ENCODE peak calls at places on chromosomes 7 and 10, in four cellular contexts. P, G, F and L are unnamed samples.

GRCh38 chr10:116742367-116743265 is at the start of gene HSPA12A:
- DNase-seq in F (peak; percentile 10), G (peak; percentile 83), P (no peak), L (peak; percentile 87)

GRCh38 chr7:157657741-157658740 is 321.2 kb downstream of the DNAJB6 start:
- DNase-seq in P (no peak), F (no peak), G (no peak), L (no peak)

GRCh38 chr7:39746162-39746782 is 122.9 kb downstream of the RALA start:
- DNase-seq in P (no peak), F (peak; percentile 23), G (peak; percentile 52), L (no peak)

GRCh38 chr7:5408777-5409176 is 14.9 kb downstream of the TNRC18 start:
- DNase-seq in P (no peak), F (no peak), G (peak; percentile 4), L (no peak)

GRCh38 chr10:88966785-88967184 is 14.2 kb upstream of the ACTA2 start:
- DNase-seq in P (no peak), F (no peak), G (no peak), L (no peak)

GRCh38 chr7:133408212-133408611 is 155.3 kb downstream of the EXOC4 start:
- DNase-seq in P (no peak), G (no peak), F (no peak), L (no peak)

GRCh38 chr7:21867816-21868646 is 77.7 kb downstream of the CDCA7L start:
- DNase-seq in G (no peak), P (no peak), F (no peak), L (no peak)

GRCh38 chr10:7258948-7259523 is 151.8 kb downstream of the SFMBT2 start:
- DNase-seq in G (no peak), P (no peak), F (no peak), L (peak; percentile 39)

GRCh38 chr7:12909483-12909882 is 222.1 kb downstream of the ARL4A start:
- DNase-seq in F (no peak), P (no peak), G (no peak), L (no peak)

GRCh38 chr7:43757073-43757720 is 1.3 kb upstream of the BLVRA start:
- DNase-seq in P (no peak), G (no peak), F (no peak), L (no peak)

GRCh38 chr7:43756368-43757072 is 2.0 kb upstream of the BLVRA start:
- DNase-seq in P (no peak), F (no peak), G (no peak), L (no peak)

GRCh38 chr7:43761382-43761781 is 2.9 kb downstream of the BLVRA start:
- DNase-seq in G (no peak), F (no peak), P (no peak), L (no peak)

GRCh38 chr7:43758029-43758860 is at the start of gene BLVRA:
- DNase-seq in G (peak; percentile 98), F (no peak), P (no peak), L (peak; percentile 67)

GRCh38 chr7:43758861-43759683 is 592 bp downstream of the BLVRA start:
- DNase-seq in G (peak; percentile 51), P (no peak), F (no peak), L (peak; percentile 46)
- TF ChIP-seq SPI1 in G (no peak), P (no peak), F (no peak), L (no peak)

GRCh38 chr7:131640686-131641085 is 84.3 kb upstream of the PODXL start:
- DNase-seq in G (no peak), P (no peak), F (no peak), L (no peak)
- TF ChIP-seq POLR2AphosphoS5 in G (no peak), P (no peak), F (no peak), L (no peak)

GRCh38 chr10:8696746-8697145 is 642.3 kb downstream of the GATA3 start:
- DNase-seq in F (no peak), G (no peak), P (no peak), L (no peak)
- TF ChIP-seq SPI1 in F (no peak), G (no peak), P (no peak), L (no peak)

DNA sequence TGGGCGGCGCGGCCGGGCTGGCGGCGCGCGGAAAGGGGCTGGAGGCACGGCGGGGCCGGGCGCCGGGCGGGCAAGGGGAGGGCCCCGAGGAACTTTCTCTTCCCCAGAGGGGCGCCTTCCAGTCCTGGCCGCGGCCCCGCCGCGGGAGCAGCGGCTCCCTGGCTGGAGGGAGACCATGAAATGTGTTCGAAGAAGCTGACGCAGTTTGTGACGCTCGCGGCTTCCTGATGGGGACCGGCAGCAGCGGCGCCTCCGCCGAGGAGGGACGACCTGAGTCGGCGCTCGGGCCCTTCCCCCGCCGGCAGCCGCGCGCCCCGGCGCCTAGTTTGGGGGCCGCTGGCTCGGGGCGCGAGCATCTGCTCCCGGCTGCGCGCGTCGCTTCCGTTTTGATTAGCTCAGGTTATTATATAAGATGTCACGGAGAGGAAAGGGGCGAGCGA is 57.2 kb upstream of the PCGF5 start:
- DNase-seq in G (peak; percentile 42), F (peak; percentile 25), P (no peak), L (peak; percentile 62)
- TF ChIP-seq POLR2AphosphoS5 in G (no peak), F (no peak), P (peak; percentile 82), L (no peak)

GRCh38 chr7:134792968-134793367 is 13.5 kb downstream of the CALD1 start:
- DNase-seq in F (no peak), P (no peak), G (no peak), L (no peak)
- TF ChIP-seq SPI1 in F (no peak), P (no peak), G (no peak), L (no peak)

DNA sequence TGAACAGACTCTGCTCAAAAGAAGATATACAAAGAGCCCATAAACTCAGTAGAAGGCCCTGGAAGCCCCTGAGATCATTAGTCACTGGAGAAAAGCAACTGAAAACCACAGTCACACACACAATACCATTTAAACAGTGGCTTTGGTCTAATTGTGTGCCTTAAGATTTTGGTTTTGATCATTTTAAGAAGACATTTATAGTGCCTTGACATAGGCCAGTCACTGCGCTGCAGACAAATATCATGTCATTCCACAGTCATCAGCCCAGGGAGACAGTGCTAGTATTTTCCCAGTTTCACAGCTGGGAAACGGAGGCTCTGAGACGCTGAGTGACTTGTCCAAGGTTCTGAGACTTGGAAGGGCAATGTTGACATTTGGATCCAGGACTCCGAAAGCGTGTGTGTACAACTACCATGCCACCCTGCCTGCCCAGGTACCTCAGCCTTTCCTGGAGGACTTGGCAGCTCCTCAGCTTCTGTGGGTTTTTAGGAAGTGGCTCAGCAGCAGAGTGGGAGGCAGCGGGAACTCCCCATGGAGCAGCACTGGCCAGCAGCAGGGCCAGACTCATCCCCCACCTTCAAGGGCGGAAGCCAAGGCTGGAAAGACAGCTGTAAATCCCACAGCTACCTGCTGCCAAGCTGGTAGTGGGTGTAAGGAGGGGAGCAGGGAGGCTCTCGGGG is 173.9 kb downstream of the WDR11 start:
- DNase-seq in G (no peak), F (no peak), P (no peak), L (no peak)
- TF ChIP-seq POLR2AphosphoS5 in G (no peak), F (no peak), P (no peak), L (no peak)